ENCODE peak calls at places on chromosomes 2 and 18, in nine cellular contexts. A, G, E, H, Y, D, N, O and W are unnamed samples.

GRCh38 chr2:29251406-29251805 is 136.2 kb downstream of the CLIP4 start:
- DNase-seq in A (no peak), G (no peak), E (no peak), H (no peak), Y (no peak), D (no peak), N (no peak), O (no peak), W (no peak)

GRCh38 chr2:47520825-47521665 is 118.1 kb downstream of the MSH2 start:
- DNase-seq in A (no peak), G (peak; percentile 42), E (no peak), H (no peak), Y (peak; percentile 44), D (peak; percentile 33), N (peak; percentile 38), O (no peak), W (peak; percentile 74)

GRCh38 chr2:188475945-188476344 is 184.3 kb downstream of the GULP1 start:
- DNase-seq in A (no peak), G (no peak), E (no peak), H (no peak), Y (peak; percentile 36), D (peak; percentile 40), N (peak; percentile 61), O (no peak), W (no peak)

GRCh38 chr2:119245841-119246230 is 22.2 kb downstream of the STEAP3 start:
- DNase-seq in A (no peak), G (no peak), E (no peak), H (no peak), Y (no peak), D (no peak), N (no peak), O (no peak), W (no peak)

GRCh38 chr2:136255648-136256461 is 137.9 kb upstream of the CXCR4 start:
- DNase-seq in A (no peak), G (no peak), E (no peak), H (no peak), Y (no peak), D (no peak), N (no peak), O (no peak), W (no peak)

GRCh38 chr2:137924019-137924418 is 40.3 kb upstream of the HNMT start:
- DNase-seq in A (no peak), G (no peak), E (no peak), H (no peak), Y (no peak), D (peak; percentile 12), N (no peak), O (no peak), W (no peak)

GRCh38 chr2:188798159-188798558 is 176.0 kb upstream of the COL3A1 start:
- DNase-seq in A (no peak), G (no peak), E (no peak), H (no peak), Y (peak; percentile 81), D (peak; percentile 90), N (no peak), O (no peak), W (no peak)

GRCh38 chr2:236130349-236130998 is 37.7 kb downstream of the GBX2 start:
- DNase-seq in A (no peak), G (no peak), E (no peak), H (no peak), Y (no peak), D (no peak), N (no peak), O (no peak), W (no peak)

GRCh38 chr2:207473866-207474251 is 55.9 kb upstream of the CREB1 start:
- DNase-seq in A (no peak), G (no peak), E (no peak), H (no peak), Y (no peak), D (peak; percentile 53), N (no peak), O (no peak), W (no peak)

GRCh38 chr2:30336978-30337841 is 105.9 kb downstream of the LBH start:
- DNase-seq in A (no peak), G (no peak), E (no peak), H (no peak), Y (no peak), D (peak; percentile 38), N (no peak), O (no peak), W (peak; percentile 49)

GRCh38 chr18:44781890-44782289 is 101.2 kb downstream of the SETBP1 start:
- DNase-seq in A (no peak), G (no peak), E (no peak), H (no peak), Y (peak; percentile 74), D (peak; percentile 87), N (no peak), O (peak; percentile 47), W (no peak)

GRCh38 chr2:53949457-53949856 is 21.3 kb downstream of the PSME4 start:
- DNase-seq in A (no peak), G (no peak), E (no peak), H (no peak), Y (no peak), D (no peak), N (no peak), O (no peak), W (no peak)

GRCh38 chr2:60292242-60292641 is 261.2 kb downstream of the BCL11A start:
- DNase-seq in A (no peak), G (no peak), E (no peak), H (no peak), Y (no peak), D (no peak), N (no peak), O (no peak), W (no peak)

GRCh38 chr2:214808961-214809750 is at the start of gene BARD1:
- DNase-seq in A (peak; percentile 10), G (peak; percentile 76), E (peak; percentile 51), H (no peak), Y (peak; percentile 48), D (peak; percentile 50), N (peak; percentile 60), O (no peak), W (peak; percentile 65)

GRCh38 chr18:48813833-48814489 is 136.8 kb downstream of the SMAD7 start:
- DNase-seq in A (no peak), G (peak; percentile 51), E (peak; percentile 21), H (peak; percentile 31), Y (no peak), D (no peak), N (no peak), O (no peak), W (peak; percentile 11)

GRCh38 chr2:56676966-56677365 is 493.2 kb downstream of the CCDC85A start:
- DNase-seq in A (no peak), G (no peak), E (no peak), H (no peak), Y (no peak), D (no peak), N (no peak), O (no peak), W (no peak)

GRCh38 chr2:56666758-56667157 is 483.0 kb downstream of the CCDC85A start:
- DNase-seq in A (no peak), G (no peak), E (no peak), H (no peak), Y (no peak), D (no peak), N (no peak), O (no peak), W (no peak)

DNA sequence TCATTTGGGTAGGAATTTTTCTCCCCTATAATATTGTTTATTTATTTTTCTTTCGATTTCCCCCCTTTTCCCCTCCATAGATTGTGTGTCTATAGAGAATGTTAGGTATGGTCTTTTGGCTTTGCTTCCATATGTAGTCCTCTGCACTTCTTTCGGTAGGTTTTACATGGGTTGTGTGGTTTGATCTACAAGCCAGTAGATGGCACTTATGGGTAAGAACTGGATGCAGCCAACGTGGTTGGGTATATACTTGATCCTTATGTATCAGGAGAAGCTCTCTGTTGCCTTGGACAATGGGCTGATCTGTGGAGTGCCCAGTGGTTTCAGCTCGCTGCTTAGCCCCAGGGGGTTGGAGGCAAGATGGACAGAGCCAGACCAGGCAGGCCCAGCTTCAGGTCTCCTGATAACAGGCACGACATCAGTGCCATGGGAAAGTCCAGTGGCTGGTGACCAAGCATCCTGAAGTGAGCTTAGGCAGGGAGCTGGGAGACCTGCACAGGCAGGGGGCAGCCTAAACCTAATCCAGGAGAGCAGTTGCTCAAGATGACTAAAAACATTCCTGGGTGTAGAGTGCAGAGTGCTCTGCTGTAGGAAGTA is 488.3 kb downstream of the CCDC85A start:
- DNase-seq in A (no peak), G (no peak), E (no peak), H (no peak), Y (no peak), D (no peak), N (no peak), O (no peak), W (no peak)
- TF ChIP-seq CTCF in A (no peak), G (no peak), E (no peak), H (no peak), Y (no peak), D (no peak), N (peak; percentile 30), O (no peak), W (no peak)

GRCh38 chr2:224182498-224182897 is 143.4 kb upstream of the SERPINE2 start:
- DNase-seq in A (no peak), G (no peak), E (no peak), H (no peak), Y (no peak), D (no peak), N (no peak), O (no peak), W (no peak)
- TF ChIP-seq CTCF in A (no peak), G (no peak), E (no peak), H (no peak), Y (no peak), D (no peak), N (no peak), O (no peak), W (no peak)

GRCh38 chr2:49490710-49491109 is 336.4 kb upstream of the FSHR start:
- DNase-seq in A (no peak), G (peak; percentile 24), E (peak; percentile 24), H (no peak), Y (no peak), D (no peak), N (no peak), O (no peak), W (no peak)
- TF ChIP-seq CTCF in A (no peak), G (peak; percentile 28), E (peak; percentile 36), H (peak; percentile 25), Y (peak; percentile 24), D (peak; percentile 34), N (peak; percentile 42), O (peak; percentile 39), W (no peak)

GRCh38 chr2:11027195-11027594 is 115.5 kb downstream of the KCNF1 start:
- DNase-seq in A (no peak), G (no peak), E (no peak), H (no peak), Y (no peak), D (no peak), N (no peak), O (no peak), W (no peak)

GRCh38 chr2:11026286-11026921 is 114.7 kb downstream of the KCNF1 start:
- DNase-seq in A (no peak), G (no peak), E (no peak), H (no peak), Y (no peak), D (no peak), N (no peak), O (no peak), W (no peak)

GRCh38 chr2:11029136-11029535 is 117.4 kb downstream of the KCNF1 start:
- DNase-seq in A (no peak), G (no peak), E (no peak), H (no peak), Y (no peak), D (no peak), N (no peak), O (no peak), W (no peak)

GRCh38 chr2:11030909-11031308 is 119.2 kb downstream of the KCNF1 start:
- DNase-seq in A (no peak), G (no peak), E (peak; percentile 9), H (no peak), Y (no peak), D (no peak), N (no peak), O (no peak), W (no peak)

GRCh38 chr2:11028407-11028916 is 116.7 kb downstream of the KCNF1 start:
- DNase-seq in A (no peak), G (no peak), E (peak; percentile 18), H (no peak), Y (no peak), D (no peak), N (no peak), O (no peak), W (no peak)
- TF ChIP-seq CTCF in A (no peak), G (no peak), E (no peak), H (no peak), Y (no peak), D (no peak), N (no peak), O (no peak), W (no peak)